ENCODE peak calls at places on chromosome 3, in five cellular contexts. N is stimulated activated CD8-positive, alpha-beta memory T cell treated with anti-CD3 and anti-CD28 coated beads, Interleukin-15, amount 100 ng/mL, for 4 hours; X is activated T-cell treated with anti-CD3 and anti-CD28 coated beads, Interleukin-2, amount 50 U/mL, for 1 hour; H is WTC11; B is NCI-H345. M is an unnamed sample.
A peak's percentile ranks its signal among the peaks of the same experiment; 100 is the strongest.

GRCh38 chr3:102532901-102533300 is 98.1 kb downstream of the ZPLD1 start:
- DNase-seq in N (no peak), X (no peak), H (no peak), B (no peak), M (peak; percentile 4)

GRCh38 chr3:113839551-113839950 is 963 bp downstream of the GRAMD1C start:
- DNase-seq in N (no peak), X (no peak), H (no peak), B (no peak), M (no peak)

GRCh38 chr3:100352296-100353178 is 18.0 kb downstream of the NIT2 start:
- DNase-seq in N (no peak), X (no peak), H (no peak), B (no peak), M (peak; percentile 71)

GRCh38 chr3:73473578-73474448 is 150.9 kb downstream of the PDZRN3 start:
- DNase-seq in N (no peak), X (no peak), H (no peak), B (no peak), M (no peak)

GRCh38 chr3:14537590-14538450 is 2.3 kb downstream of the GRIP2 start:
- DNase-seq in N (no peak), X (no peak), H (no peak), B (no peak), M (no peak)

GRCh38 chr3:59775781-59776270 is 726.0 kb upstream of the CFAP20DC start:
- DNase-seq in N (no peak), X (no peak), H (no peak), B (no peak), M (no peak)

GRCh38 chr3:147406255-147407023 is at the start of gene ZIC4:
- DNase-seq in N (no peak), X (no peak), H (no peak), B (no peak), M (no peak)

GRCh38 chr3:156761007-156761406 is 65.1 kb upstream of the LEKR1 start:
- DNase-seq in N (no peak), X (no peak), H (no peak), B (no peak), M (no peak)

GRCh38 chr3:186108106-186108940 is 566 bp downstream of the ETV5 start:
- DNase-seq in N (no peak), X (peak; percentile 27), H (peak; percentile 77), B (peak; percentile 66), M (peak; percentile 66)

GRCh38 chr3:127486337-127486944 is 104.1 kb downstream of the TPRA1 start:
- DNase-seq in N (no peak), X (no peak), H (no peak), B (no peak), M (no peak)

GRCh38 chr3:55725681-55726500 is 238.8 kb upstream of the WNT5A start:
- DNase-seq in N (no peak), X (no peak), H (no peak), B (peak; percentile 21), M (peak; percentile 21)

GRCh38 chr3:42749753-42750231 is 23.3 kb downstream of the CCDC13 start:
- DNase-seq in N (no peak), X (no peak), H (peak; percentile 42), B (no peak), M (no peak)

GRCh38 chr3:126287536-126288181 is 69.5 kb downstream of the KLF15 start:
- DNase-seq in N (no peak), X (no peak), H (peak; percentile 73), B (no peak), M (peak; percentile 28)

GRCh38 chr3:17686613-17687012 is 55.8 kb downstream of the TBC1D5 start:
- DNase-seq in N (no peak), X (no peak), H (no peak), B (no peak), M (no peak)

GRCh38 chr3:35772364-35773009 is 133.2 kb downstream of the ARPP21 start:
- DNase-seq in N (no peak), X (no peak), H (no peak), B (no peak), M (no peak)

M was measured in IMR-90.